ENCODE peak calls at places on chromosomes 16 and 17, in eight cellular contexts. D, Y, G, T, F, W, H and C are unnamed samples.

GRCh38 chr16:69931631-69932030 is 19.5 kb upstream of the CLEC18A start:
- DNase-seq in H (no peak), Y (no peak), F (no peak), T (no peak), W (no peak), D (no peak), G (no peak), C (no peak)

GRCh38 chr17:1779571-1780074 is 17.8 kb downstream of the SERPINF1 start:
- DNase-seq in F (no peak), T (peak), H (no peak), G (no peak), D (no peak), W (no peak), Y (no peak), C (peak)

GRCh38 chr17:19447085-19447583 is 36.1 kb downstream of the RNF112 start:
- DNase-seq in G (no peak), W (peak), H (peak), T (peak), D (peak), Y (peak), F (peak), C (peak)

GRCh38 chr16:67269766-67270165 is 9.6 kb upstream of the PLEKHG4 start:
- DNase-seq in G (no peak), W (no peak), Y (no peak), T (no peak), F (no peak), H (no peak), D (no peak), C (peak)

GRCh38 chr16:89412811-89413210 is 77.5 kb downstream of the ANKRD11 start:
- DNase-seq in H (no peak), D (no peak), Y (peak), F (peak), W (no peak), T (no peak), G (no peak), C (no peak)

GRCh38 chr17:55458977-55459376 is 37.3 kb upstream of the MMD start:
- DNase-seq in G (no peak), W (peak), H (no peak), D (no peak), F (no peak), T (no peak), Y (no peak), C (peak)

GRCh38 chr17:45939398-45939797 is 45.0 kb downstream of the MAPT start:
- DNase-seq in G (no peak), W (no peak), H (no peak), F (no peak), D (no peak), T (no peak), Y (no peak), C (no peak)

GRCh38 chr17:81097943-81098308 is 63.0 kb downstream of the BAIAP2 start:
- DNase-seq in G (peak), W (no peak), T (no peak), Y (no peak), F (no peak), H (no peak), D (no peak), C (peak)

GRCh38 chr17:30161601-30162000 is 45.0 kb downstream of the NSRP1 start:
- DNase-seq in W (no peak), F (no peak), G (no peak), D (no peak), Y (no peak), H (no peak), T (no peak), C (no peak)

GRCh38 chr16:67055712-67056487 is 27.0 kb downstream of the CBFB start:
- DNase-seq in H (no peak), Y (no peak), W (peak), T (peak), D (no peak), F (no peak), G (no peak), C (peak)

GRCh38 chr17:49565948-49566491 is 9.7 kb upstream of the NXPH3 start:
- DNase-seq in H (no peak), F (no peak), D (no peak), T (no peak), Y (no peak), W (no peak), G (peak), C (peak)

GRCh38 chr17:61414141-61414935 is 14.7 kb downstream of the TBX2 start:
- DNase-seq in G (peak), W (no peak), T (no peak), D (no peak), H (no peak), F (no peak), Y (no peak), C (no peak)

GRCh38 chr16:69934751-69935150 is 16.4 kb upstream of the CLEC18A start:
- DNase-seq in D (no peak), H (no peak), F (no peak), Y (no peak), G (no peak), T (no peak), W (no peak), C (no peak)

GRCh38 chr16:88522276-88522949 is 47.8 kb upstream of the ZC3H18 start:
- DNase-seq in D (no peak), T (no peak), W (no peak), F (no peak), Y (no peak), G (no peak), H (no peak), C (no peak)

GRCh38 chr17:29549169-29549935 is 17.5 kb downstream of the ABHD15 start:
- DNase-seq in H (no peak), Y (no peak), G (no peak), D (no peak), W (peak), T (no peak), F (no peak), C (no peak)

GRCh38 chr16:58236231-58236690 is 38.4 kb upstream of the CSNK2A2 start:
- DNase-seq in T (peak), Y (peak), W (peak), D (peak), H (peak), F (peak), G (peak), C (peak)

GRCh38 chr17:15952048-15952532 is 7.2 kb downstream of the ADORA2B start:
- DNase-seq in T (no peak), Y (no peak), H (no peak), G (no peak), W (no peak), F (no peak), D (no peak), C (no peak)

GRCh38 chr16:12403746-12404658 is 399.7 kb downstream of the CPPED1 start:
- DNase-seq in H (no peak), W (no peak), D (no peak), F (peak), Y (no peak), T (no peak), G (no peak), C (no peak)

GRCh38 chr17:78818932-78819331 is 21.7 kb downstream of the USP36 start:
- DNase-seq in T (no peak), F (no peak), D (peak), W (no peak), H (no peak), G (no peak), Y (no peak), C (no peak)

GRCh38 chr17:869067-869466 is 86.9 kb downstream of the MRM3 start:
- DNase-seq in H (no peak), W (no peak), F (no peak), Y (no peak), G (no peak), T (no peak), D (no peak), C (no peak)

GRCh38 chr16:27275394-27275793 is 6.8 kb upstream of the NSMCE1 start:
- DNase-seq in H (no peak), Y (no peak), D (no peak), G (no peak), T (no peak), F (no peak), W (no peak), C (no peak)

GRCh38 chr17:13581925-13582324 is 19.8 kb downstream of the HS3ST3A1 start:
- DNase-seq in G (no peak), H (no peak), F (no peak), T (no peak), Y (no peak), W (no peak), D (no peak), C (peak)

GRCh38 chr17:28328325-28328724 is 6.9 kb downstream of the IFT20 start:
- DNase-seq in T (no peak), Y (no peak), W (no peak), G (no peak), F (peak), D (no peak), H (no peak), C (no peak)

GRCh38 chr16:24070851-24071250 is 185.3 kb upstream of the CACNG3 start:
- DNase-seq in Y (peak), G (no peak), W (peak), H (peak), F (peak), T (no peak), D (no peak), C (peak)

GRCh38 chr17:47221154-47221553 is 12.0 kb downstream of the MYL4 start:
- DNase-seq in W (no peak), T (no peak), D (no peak), G (no peak), Y (no peak), H (no peak), F (no peak), C (no peak)

GRCh38 chr17:21177401-21177800 is 36.6 kb downstream of the TMEM11 start:
- DNase-seq in T (no peak), H (no peak), G (peak), Y (no peak), D (no peak), W (no peak), F (no peak), C (no peak)

GRCh38 chr16:85130707-85131028 is 18.4 kb upstream of the CIBAR2 start:
- DNase-seq in T (no peak), F (no peak), Y (no peak), D (no peak), W (no peak), H (no peak), G (no peak), C (no peak)

GRCh38 chr16:85134794-85135153 is 22.5 kb upstream of the CIBAR2 start:
- DNase-seq in Y (no peak), H (no peak), D (no peak), T (no peak), F (no peak), G (no peak), W (no peak), C (no peak)

GRCh38 chr16:85132456-85133289 is 20.4 kb upstream of the CIBAR2 start:
- DNase-seq in Y (no peak), H (no peak), T (no peak), D (no peak), W (no peak), F (no peak), G (no peak), C (no peak)

GRCh38 chr16:85134076-85134793 is 22.0 kb upstream of the CIBAR2 start:
- DNase-seq in D (no peak), G (no peak), H (no peak), T (no peak), F (no peak), W (no peak), Y (no peak), C (no peak)

GRCh38 chr16:85133290-85133599 is 21.0 kb upstream of the CIBAR2 start:
- DNase-seq in T (no peak), G (no peak), W (no peak), F (no peak), D (no peak), Y (no peak), H (no peak), C (no peak)
- TF ChIP-seq CTCF in T (no peak), G (no peak), W (no peak), F (no peak), D (no peak), Y (no peak), H (no peak), C (no peak)

GRCh38 chr17:82528484-82529265 is 9.1 kb downstream of the FOXK2 start:
- DNase-seq in W (peak), Y (peak), D (no peak), H (no peak), T (no peak), F (peak), G (no peak), C (peak)
- TF ChIP-seq CTCF in W (no peak), Y (peak), D (no peak), H (peak), T (peak), F (peak), G (peak), C (peak)

GRCh38 chr17:3448059-3448630 is 14.5 kb upstream of the OR1E2 start:
- DNase-seq in D (no peak), Y (no peak), G (no peak), H (no peak), W (no peak), F (no peak), T (no peak), C (no peak)
- TF ChIP-seq CTCF in D (no peak), Y (no peak), G (no peak), H (no peak), W (no peak), F (no peak), T (no peak), C (no peak)

DNA sequence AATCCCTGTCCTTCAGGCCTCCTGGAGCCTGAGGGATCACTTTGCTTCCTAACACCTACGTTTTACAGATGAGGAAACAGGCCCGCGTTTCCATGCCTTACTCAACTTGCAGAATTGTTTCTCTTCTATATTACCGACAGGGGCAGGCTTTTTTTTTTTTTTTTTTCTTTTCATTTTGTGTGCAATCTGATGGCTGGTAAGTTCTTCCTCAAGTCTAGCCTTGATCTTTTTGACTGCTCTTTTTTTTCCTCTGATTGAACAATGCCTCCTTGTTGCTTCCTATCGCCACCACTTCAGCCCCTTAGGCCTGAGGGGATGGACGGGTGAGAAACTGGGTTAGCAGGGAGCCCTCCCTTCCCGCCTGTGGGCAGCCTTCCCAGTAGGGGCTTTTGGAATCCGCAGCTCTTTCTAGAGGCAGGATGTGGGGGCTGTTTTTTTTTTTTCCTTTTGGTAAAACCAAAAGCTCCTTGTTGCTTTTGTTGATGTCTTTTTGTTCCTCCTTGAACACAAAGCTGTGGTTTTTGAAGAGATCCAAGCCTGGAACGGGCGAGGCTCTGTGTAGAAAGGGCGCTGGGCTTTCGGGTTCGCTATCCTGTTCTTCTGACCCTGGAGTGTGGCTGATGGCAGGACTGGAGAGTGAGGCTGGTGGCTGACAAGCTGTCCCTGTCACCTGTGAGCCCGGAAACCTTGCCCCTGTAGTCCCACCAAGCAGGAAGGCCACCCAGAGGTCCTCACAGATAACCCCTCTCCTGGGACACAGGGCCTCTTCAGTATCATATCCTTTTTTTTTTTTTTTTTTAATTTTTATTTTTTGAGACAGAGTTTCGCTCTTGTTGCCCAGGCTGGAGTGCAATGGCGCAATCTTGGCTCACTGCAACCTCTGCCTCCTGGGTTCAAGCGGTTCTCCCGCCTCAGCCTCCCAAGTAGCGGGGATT is 14.0 kb downstream of the LASP1 start:
- DNase-seq in D (no peak), W (no peak), T (no peak), H (no peak), F (peak), Y (no peak), G (no peak), C (no peak)
- TF ChIP-seq CTCF in D (no peak), W (no peak), T (peak), H (no peak), F (peak), Y (no peak), G (no peak), C (no peak)

GRCh38 chr17:7820231-7820630 is 13.8 kb upstream of the KDM6B start:
- DNase-seq in Y (no peak), F (no peak), D (no peak), T (no peak), W (no peak), H (no peak), G (no peak), C (no peak)

GRCh38 chr17:7824021-7824924 is 9.7 kb upstream of the KDM6B start:
- DNase-seq in T (no peak), D (no peak), G (no peak), Y (no peak), H (no peak), F (no peak), W (no peak), C (no peak)

GRCh38 chr17:7823581-7824001 is 10.4 kb upstream of the KDM6B start:
- DNase-seq in F (no peak), D (no peak), H (no peak), G (no peak), W (no peak), T (no peak), Y (no peak), C (no peak)

GRCh38 chr17:7822126-7822525 is 11.9 kb upstream of the KDM6B start:
- DNase-seq in G (no peak), T (no peak), W (no peak), D (no peak), F (no peak), H (no peak), Y (no peak), C (no peak)

DNA sequence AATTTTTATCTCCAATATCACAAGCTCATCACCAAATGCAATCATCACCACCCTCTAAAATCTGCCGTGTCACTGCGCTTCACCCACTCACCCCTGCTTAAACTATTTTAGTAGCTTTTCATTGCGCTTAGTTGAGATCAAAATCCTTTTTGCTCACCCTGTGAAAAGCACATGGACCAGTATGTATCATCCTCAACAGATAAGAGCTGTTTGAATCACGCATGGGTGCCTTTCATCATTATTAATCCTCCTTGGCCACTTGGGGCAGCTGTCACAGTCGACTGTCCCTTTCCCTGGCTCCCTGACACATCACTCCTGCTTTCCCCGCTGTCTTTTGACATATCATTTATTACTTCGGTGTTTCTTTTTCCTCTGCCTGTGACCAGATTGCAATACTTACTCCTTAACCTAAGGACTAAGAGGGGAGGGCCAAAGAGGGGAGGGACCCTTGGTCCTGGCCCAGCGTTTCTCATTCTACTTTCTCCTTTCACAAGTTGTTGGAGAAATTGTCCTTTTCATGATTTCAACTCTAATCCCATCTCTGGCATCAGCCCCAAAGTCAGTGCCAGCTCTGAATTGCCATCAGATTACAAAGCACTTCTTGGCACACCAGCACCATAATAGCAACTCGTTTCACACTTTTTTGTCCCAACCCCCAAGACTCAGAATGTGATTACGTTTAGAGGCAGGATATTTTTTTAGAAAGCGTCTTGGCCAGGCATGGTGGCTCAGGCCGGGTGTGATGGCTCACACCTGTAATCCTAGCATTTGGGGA is 8.6 kb upstream of the KDM6B start:
- DNase-seq in T (no peak), D (no peak), F (peak), G (no peak), W (no peak), Y (no peak), H (no peak), C (no peak)
- TF ChIP-seq CTCF in T (no peak), D (no peak), F (peak), G (peak), W (no peak), Y (no peak), H (no peak), C (no peak)

GRCh38 chr17:40122466-40122943 is 734 bp downstream of the MSL1 start:
- DNase-seq in T (no peak), G (peak), Y (peak), W (peak), D (no peak), F (peak), H (peak), C (peak)
- TF ChIP-seq CTCF in T (peak), G (peak), Y (no peak), W (no peak), D (no peak), F (peak), H (peak), C (no peak)